ENCODE peak calls at places on chromosomes 5 and 9, in four cellular contexts. D is neural progenitor cell, O is heart right ventricle, U is prostate gland. Y is an unnamed sample.
A peak's percentile ranks its signal among the peaks of the same experiment; 100 is the strongest.

GRCh38 chr5:17400724-17401508 is 97.1 kb upstream of the TAF11L2 start:
- DNase-seq in D (peak; percentile 48), O (no peak), U (no peak), Y (no peak)

GRCh38 chr9:135797507-135798302 is 95.7 kb downstream of the KCNT1 start:
- DNase-seq in O (peak; percentile 68), D (peak; percentile 80), U (no peak), Y (peak; percentile 29)

GRCh38 chr9:114494776-114495569 is 10.3 kb downstream of the WHRN start:
- DNase-seq in O (no peak), U (no peak), D (no peak), Y (no peak)

GRCh38 chr9:22147818-22148573 is 138.9 kb upstream of the CDKN2B start:
- DNase-seq in U (no peak), D (no peak), O (no peak), Y (no peak)

GRCh38 chr5:73393606-73394489 is 54.7 kb downstream of the FOXD1 start:
- DNase-seq in U (no peak), D (no peak), O (no peak), Y (no peak)

GRCh38 chr5:58204966-58205365 is 254.9 kb downstream of the PLK2 start:
- DNase-seq in U (no peak), O (no peak), D (no peak), Y (no peak)

GRCh38 chr5:41447761-41448510 is 62.5 kb downstream of the PLCXD3 start:
- DNase-seq in O (no peak), U (no peak), D (no peak), Y (no peak)

GRCh38 chr5:104297076-104297475 is 734.5 kb upstream of the NUDT12 start:
- DNase-seq in U (no peak), D (no peak), O (no peak), Y (no peak)

GRCh38 chr9:22052376-22052945 is 43.4 kb upstream of the CDKN2B start:
- DNase-seq in U (no peak), O (no peak), D (peak; percentile 34), Y (no peak)

GRCh38 chr5:71925608-71926091 is 181.6 kb upstream of the MAP1B start:
- DNase-seq in O (no peak), D (no peak), U (peak; percentile 16), Y (no peak)

GRCh38 chr5:177226882-177227281 is 76.6 kb downstream of the RAB24 start:
- DNase-seq in D (no peak), O (no peak), U (no peak), Y (no peak)

GRCh38 chr5:150112211-150113046 is 26.1 kb upstream of the CSF1R start:
- DNase-seq in O (peak; percentile 57), D (peak; percentile 73), U (no peak), Y (peak; percentile 38)

GRCh38 chr9:91820949-91821880 is 128.8 kb downstream of the ROR2 start:
- DNase-seq in D (no peak), O (no peak), U (no peak), Y (no peak)

GRCh38 chr9:121634800-121635261 is 16.6 kb upstream of the DAB2IP start:
- DNase-seq in O (no peak), D (peak; percentile 79), U (no peak), Y (peak; percentile 47)

GRCh38 chr9:87250205-87250604 is 247.5 kb upstream of the DAPK1 start:
- DNase-seq in O (no peak), D (peak; percentile 11), U (no peak), Y (no peak)

GRCh38 chr5:94181940-94182339 is 436.5 kb downstream of the KIAA0825 start:
- DNase-seq in D (peak; percentile 22), O (no peak), U (no peak), Y (no peak)
- TF ChIP-seq CTCF in D (peak; percentile 35), O (no peak), U (no peak), Y (no peak)

DNA sequence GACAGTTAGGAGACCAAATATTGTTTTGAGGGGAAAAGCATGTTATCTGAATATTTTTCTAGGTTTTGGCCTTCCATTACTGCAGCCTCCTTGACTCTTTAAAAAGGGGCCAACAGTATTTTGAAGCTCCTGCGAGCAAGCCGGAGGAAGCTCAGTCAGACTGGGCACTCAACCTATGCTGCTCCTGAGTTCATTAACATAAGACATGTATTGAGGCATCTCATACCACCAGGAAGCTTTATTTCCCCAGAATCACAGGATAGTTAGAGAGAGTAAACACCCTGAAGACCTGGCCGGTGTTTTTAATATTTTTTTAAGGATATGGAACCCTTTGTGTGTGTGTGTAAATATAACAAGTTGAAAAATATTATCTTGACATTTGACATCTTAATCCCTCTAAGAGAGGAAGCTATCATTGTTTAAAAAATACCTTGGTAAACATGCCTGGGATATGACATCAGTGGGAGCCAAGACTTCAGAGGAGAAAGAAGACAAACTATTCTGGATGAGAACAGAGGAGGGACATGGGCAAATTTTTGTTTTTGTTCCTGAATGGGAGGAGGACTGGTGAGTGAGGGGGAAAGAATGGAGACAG is 139.3 kb upstream of the SLIT3 start:
- DNase-seq in D (no peak), O (no peak), U (no peak), Y (no peak)
- H3K4me1 ChIP-seq in D (peaks cover 11% of the 10 kb centered on the region), O (peaks cover 10% of the 10 kb centered on the region), U (no peaks in the 10 kb centered on the region), Y (no peaks in the 10 kb centered on the region)

GRCh38 chr5:35777358-35778087 is 79.2 kb upstream of the IL7R start:
- DNase-seq in O (no peak), D (peak; percentile 92), U (peak; percentile 76), Y (peak; percentile 67)
- TF ChIP-seq CTCF in O (peak; percentile 68), D (peak; percentile 74), U (peak; percentile 60), Y (peak; percentile 56)

GRCh38 chr5:156411-157072 is 34.8 kb upstream of the LRRC14B start:
- DNase-seq in O (no peak), D (no peak), U (no peak), Y (peak; percentile 12)

GRCh38 chr5:155651-156410 is 35.5 kb upstream of the LRRC14B start:
- DNase-seq in O (no peak), U (no peak), D (no peak), Y (peak; percentile 7)

GRCh38 chr5:154236-154635 is 37.1 kb upstream of the LRRC14B start:
- DNase-seq in U (no peak), O (no peak), D (peak; percentile 60), Y (no peak)

GRCh38 chr5:153256-153655 is 38.0 kb upstream of the LRRC14B start:
- DNase-seq in O (no peak), U (no peak), D (no peak), Y (peak; percentile 4)

GRCh38 chr5:154826-155225 is 36.5 kb upstream of the LRRC14B start:
- DNase-seq in O (no peak), D (no peak), U (no peak), Y (peak; percentile 12)
- H3K4me1 ChIP-seq in O (no peaks in the 10 kb centered on the region), D (peaks cover 6% of the 10 kb centered on the region), U (no peaks in the 10 kb centered on the region), Y (no peaks in the 10 kb centered on the region)

GRCh38 chr9:33498387-33498786 is 24.7 kb upstream of the NOL6 start:
- DNase-seq in D (no peak), U (no peak), O (no peak), Y (no peak)
- TF ChIP-seq CTCF in D (peak; percentile 29), U (no peak), O (no peak), Y (no peak)

DNA sequence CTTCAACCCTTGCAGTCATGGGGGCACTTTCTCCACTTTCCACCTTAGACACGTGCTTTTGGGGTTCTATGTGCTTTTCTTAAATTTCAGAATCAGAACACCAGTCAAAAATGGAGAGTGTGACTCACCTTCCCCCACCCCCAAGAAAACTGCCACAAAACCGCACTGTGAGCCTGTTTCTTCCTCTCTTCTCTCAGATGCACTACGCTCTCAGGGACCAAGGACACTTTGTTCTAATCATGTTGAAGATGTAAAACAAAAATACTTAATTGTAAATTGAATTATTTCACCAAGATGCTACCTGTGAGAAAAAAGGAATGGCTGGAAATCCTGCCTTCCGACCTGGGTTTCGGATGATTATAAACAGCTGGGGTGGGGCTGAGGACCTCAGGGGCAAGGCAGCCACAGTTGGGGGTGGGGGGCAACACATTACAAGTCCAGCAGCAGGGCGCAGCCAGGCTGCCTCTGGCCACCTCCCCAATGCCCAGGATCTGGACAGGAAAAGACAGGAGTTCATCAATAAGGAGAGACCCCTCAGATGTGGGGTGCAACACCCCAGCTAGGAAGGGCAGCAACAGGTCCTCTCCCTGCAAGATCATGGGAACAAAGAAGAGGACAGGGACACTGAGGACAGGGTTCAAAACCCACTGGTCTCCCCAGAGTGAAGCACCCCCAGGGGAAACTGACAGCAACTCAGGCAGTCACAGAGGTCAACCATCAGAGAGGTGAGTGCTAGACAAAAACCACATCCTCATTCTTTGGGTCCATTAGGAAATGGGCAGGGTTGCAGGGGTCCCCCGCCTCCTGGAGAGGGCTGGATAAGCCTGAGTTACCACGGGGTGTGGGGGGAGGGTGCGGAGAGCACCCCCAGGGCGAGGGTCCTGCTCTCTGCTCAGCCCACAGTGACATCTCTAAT is 33.7 kb downstream of the SEMA4D start:
- DNase-seq in D (no peak), O (no peak), U (no peak), Y (peak; percentile 45)
- H3K4me1 ChIP-seq in D (peaks cover 40% of the 10 kb centered on the region), O (no peaks in the 10 kb centered on the region), U (no peaks in the 10 kb centered on the region), Y (no peaks in the 10 kb centered on the region)

GRCh38 chr9:79254900-79255651 is 316.7 kb upstream of the TLE4 start:
- DNase-seq in D (peak; percentile 61), U (no peak), O (no peak), Y (no peak)
- TF ChIP-seq CTCF in D (peak; percentile 59), U (no peak), O (no peak), Y (no peak)

Y was measured in colonic mucosa.